ENCODE peak calls at places on chromosomes 7 and 10, in six cellular contexts. One of them, this sample, is unnamed.

GRCh38 chr10:43404675-43405221 is 4.2 kb downstream of the HNRNPF start:
- DNase-seq in dorsolateral prefrontal cortex: no peak
- DNase-seq in LoVo: no peak
- DNase-seq in HFFc6: no peak
- DNase-seq in BE2C: no peak
- DNase-seq in adrenal gland: no peak
- DNase-seq in this sample: no peak

GRCh38 chr10:79555354-79555753 is 4.9 kb downstream of the SFTPA2 start:
- DNase-seq in HFFc6: no peak
- DNase-seq in LoVo: no peak
- DNase-seq in BE2C: no peak
- DNase-seq in adrenal gland: no peak
- DNase-seq in dorsolateral prefrontal cortex: no peak
- DNase-seq in this sample: no peak

GRCh38 chr7:157027568-157028527 is 17.4 kb upstream of the MNX1 start:
- DNase-seq in adrenal gland: no peak
- DNase-seq in LoVo: no peak
- DNase-seq in BE2C: no peak
- DNase-seq in HFFc6: peak
- DNase-seq in dorsolateral prefrontal cortex: no peak
- DNase-seq in this sample: no peak

GRCh38 chr10:100510533-100511308 is 8.9 kb downstream of the SEC31B start:
- DNase-seq in dorsolateral prefrontal cortex: no peak
- DNase-seq in BE2C: no peak
- DNase-seq in HFFc6: no peak
- DNase-seq in LoVo: no peak
- DNase-seq in adrenal gland: no peak
- DNase-seq in this sample: peak

GRCh38 chr10:50991496-50992355 is 82.6 kb upstream of the PRKG1 start:
- DNase-seq in LoVo: peak
- DNase-seq in HFFc6: no peak
- DNase-seq in dorsolateral prefrontal cortex: no peak
- DNase-seq in adrenal gland: peak
- DNase-seq in BE2C: no peak
- DNase-seq in this sample: no peak

GRCh38 chr7:134512271-134512670 is 15.1 kb upstream of the AKR1B10 start:
- DNase-seq in BE2C: no peak
- DNase-seq in dorsolateral prefrontal cortex: no peak
- DNase-seq in adrenal gland: no peak
- DNase-seq in LoVo: peak
- DNase-seq in HFFc6: no peak
- DNase-seq in this sample: peak

GRCh38 chr7:66871076-66871475 is 49.9 kb upstream of the TMEM248 start:
- DNase-seq in BE2C: no peak
- DNase-seq in dorsolateral prefrontal cortex: no peak
- DNase-seq in HFFc6: no peak
- DNase-seq in adrenal gland: no peak
- DNase-seq in LoVo: no peak
- DNase-seq in this sample: no peak

GRCh38 chr7:8442295-8442813 is 8.9 kb downstream of the NXPH1 start:
- DNase-seq in BE2C: no peak
- DNase-seq in HFFc6: no peak
- DNase-seq in adrenal gland: no peak
- DNase-seq in dorsolateral prefrontal cortex: no peak
- DNase-seq in LoVo: no peak
- DNase-seq in this sample: no peak

GRCh38 chr7:42575161-42575560 is 336.7 kb downstream of the C7orf25 start:
- DNase-seq in LoVo: no peak
- DNase-seq in BE2C: no peak
- DNase-seq in HFFc6: no peak
- DNase-seq in adrenal gland: no peak
- DNase-seq in dorsolateral prefrontal cortex: no peak
- DNase-seq in this sample: no peak

GRCh38 chr7:23863209-23863798 is 153.3 kb downstream of the STK31 start:
- DNase-seq in LoVo: peak
- DNase-seq in adrenal gland: no peak
- DNase-seq in BE2C: peak
- DNase-seq in dorsolateral prefrontal cortex: no peak
- DNase-seq in HFFc6: peak
- DNase-seq in this sample: peak

GRCh38 chr7:87058739-87059524 is 522 bp downstream of the ELAPOR2 start:
- DNase-seq in BE2C: peak
- DNase-seq in dorsolateral prefrontal cortex: no peak
- DNase-seq in adrenal gland: no peak
- DNase-seq in HFFc6: no peak
- DNase-seq in LoVo: peak
- DNase-seq in this sample: no peak

GRCh38 chr10:119177708-119178370 is 773 bp downstream of the PRDX3 start:
- DNase-seq in LoVo: no peak
- DNase-seq in HFFc6: no peak
- DNase-seq in adrenal gland: no peak
- DNase-seq in dorsolateral prefrontal cortex: no peak
- DNase-seq in BE2C: no peak
- DNase-seq in this sample: no peak

GRCh38 chr7:149245244-149245643 is 5.8 kb downstream of the ZNF212 start:
- DNase-seq in dorsolateral prefrontal cortex: no peak
- DNase-seq in BE2C: no peak
- DNase-seq in adrenal gland: no peak
- DNase-seq in LoVo: no peak
- DNase-seq in HFFc6: peak
- DNase-seq in this sample: no peak

GRCh38 chr10:3258291-3258848 is 85.8 kb upstream of the PITRM1 start:
- DNase-seq in adrenal gland: no peak
- DNase-seq in BE2C: no peak
- DNase-seq in HFFc6: no peak
- DNase-seq in LoVo: no peak
- DNase-seq in dorsolateral prefrontal cortex: no peak
- DNase-seq in this sample: no peak

GRCh38 chr7:80172387-80172786 is 37.8 kb downstream of the GNAI1 start:
- DNase-seq in HFFc6: no peak
- DNase-seq in BE2C: no peak
- DNase-seq in LoVo: no peak
- DNase-seq in adrenal gland: no peak
- DNase-seq in dorsolateral prefrontal cortex: no peak
- DNase-seq in this sample: no peak

This sample was measured in HT-29.